ENCODE peak calls at places on chromosomes 7 and 10, in nine cellular contexts. U is epithelial cell of esophagus; C is stromal cell of bone marrow; T is stimulated activated CD4-positive, alpha-beta T cell treated with anti-CD3 and anti-CD28 coated beads, Interleukin-4, amount 100 ng/mL, for 4 hours; J is NCI-H1436; S is neural progenitor cell; E is stomach; V is neuronal stem cell; Y is NAMALWA. O is an unnamed sample.

GRCh38 chr10:84265378-84265777 is 20.5 kb downstream of the RGR start:
- DNase-seq in U (no peak), C (no peak), T (no peak), J (no peak), S (no peak), E (no peak), V (no peak), Y (no peak), O (no peak)

GRCh38 chr10:97542169-97543024 is 30.2 kb upstream of the ANKRD2 start:
- DNase-seq in U (peak), C (peak), T (peak), J (no peak), S (peak), E (peak), V (no peak), Y (no peak), O (peak)

GRCh38 chr10:98262571-98262970 is 5.4 kb downstream of the LOXL4 start:
- DNase-seq in U (peak), C (no peak), T (no peak), J (peak), S (no peak), E (peak), V (no peak), Y (peak), O (no peak)

GRCh38 chr7:391961-392524 is 102.1 kb downstream of the FOXL3 start:
- DNase-seq in U (no peak), C (no peak), T (no peak), J (no peak), S (no peak), E (peak), V (no peak), Y (no peak), O (no peak)

GRCh38 chr7:76267107-76267834 is 35.2 kb upstream of the HSPB1 start:
- DNase-seq in U (no peak), C (no peak), T (no peak), J (no peak), S (peak), E (no peak), V (no peak), Y (no peak), O (no peak)

GRCh38 chr10:122638106-122638505 is 61.5 kb downstream of the C10orf120 start:
- DNase-seq in U (no peak), C (no peak), T (no peak), J (no peak), S (no peak), E (no peak), V (no peak), Y (no peak), O (no peak)

GRCh38 chr10:76024460-76025123 is 593.2 kb downstream of the LRMDA start:
- DNase-seq in U (no peak), C (no peak), T (no peak), J (no peak), S (no peak), E (no peak), V (no peak), Y (no peak), O (no peak)

GRCh38 chr10:121157998-121158397 is 306.8 kb downstream of the WDR11 start:
- DNase-seq in U (peak), C (no peak), T (no peak), J (no peak), S (no peak), E (peak), V (no peak), Y (peak), O (no peak)

GRCh38 chr10:1602037-1602471 is 135.3 kb downstream of the ADARB2 start:
- DNase-seq in U (no peak), C (no peak), T (no peak), J (no peak), S (no peak), E (no peak), V (no peak), Y (no peak), O (no peak)

GRCh38 chr7:76358053-76358477 is 726 bp downstream of the YWHAG start:
- DNase-seq in U (peak), C (no peak), T (peak), J (peak), S (peak), E (peak), V (peak), Y (peak), O (no peak)

GRCh38 chr7:99642099-99642498 is 25.4 kb downstream of the ZSCAN25 start:
- DNase-seq in U (no peak), C (no peak), T (no peak), J (no peak), S (no peak), E (no peak), V (no peak), Y (no peak), O (no peak)

GRCh38 chr7:118870187-118870586 is 645.7 kb downstream of the ANKRD7 start:
- DNase-seq in U (peak), C (no peak), T (no peak), J (no peak), S (peak), E (no peak), V (peak), Y (peak), O (no peak)

GRCh38 chr10:58967551-58968418 is 208.7 kb upstream of the PHYHIPL start:
- DNase-seq in U (peak), C (no peak), T (no peak), J (peak), S (peak), E (peak), V (peak), Y (no peak), O (no peak)

GRCh38 chr10:112332509-112333228 is 41.2 kb upstream of the ACSL5 start:
- DNase-seq in U (no peak), C (no peak), T (no peak), J (no peak), S (no peak), E (peak), V (no peak), Y (no peak), O (no peak)

GRCh38 chr7:115724400-115725056 is 306.0 kb downstream of the TFEC start:
- DNase-seq in U (peak), C (no peak), T (no peak), J (peak), S (no peak), E (no peak), V (no peak), Y (no peak), O (no peak)

GRCh38 chr10:55320187-55320586 is 519.2 kb upstream of the PCDH15 start:
- DNase-seq in U (no peak), C (no peak), T (no peak), J (no peak), S (no peak), E (no peak), V (no peak), Y (no peak), O (no peak)

GRCh38 chr7:104976966-104977636 is 36.9 kb upstream of the KMT2E start:
- DNase-seq in U (no peak), C (no peak), T (no peak), J (no peak), S (no peak), E (no peak), V (no peak), Y (no peak), O (no peak)

GRCh38 chr10:60042959-60043358 is 136.6 kb upstream of the CCDC6 start:
- DNase-seq in U (no peak), C (no peak), T (no peak), J (peak), S (no peak), E (no peak), V (no peak), Y (no peak), O (no peak)

GRCh38 chr10:62718585-62718984 is 85.9 kb upstream of the ADO start:
- DNase-seq in U (no peak), C (no peak), T (no peak), J (no peak), S (no peak), E (no peak), V (no peak), Y (no peak), O (no peak)

O was measured in GM04504.